ENCODE peak calls at places on chromosome 21, in six cellular contexts. Z, A, Q, R, G and K are unnamed samples.

GRCh38 chr21:28089599-28090421 is 902.9 kb downstream of the LTN1 start:
- DNase-seq in Z (peak), A (no peak), Q (no peak), R (no peak), G (no peak), K (no peak)

GRCh38 chr21:39022901-39023693 is 160.2 kb downstream of the PSMG1 start:
- DNase-seq in Z (no peak), A (no peak), Q (peak), R (peak), G (no peak), K (peak)

GRCh38 chr21:28871388-28872015 is 121.2 kb downstream of the LTN1 start:
- DNase-seq in Z (no peak), A (no peak), Q (no peak), R (no peak), G (no peak), K (no peak)

GRCh38 chr21:32499249-32500055 is 85.9 kb downstream of the TCP10L start:
- DNase-seq in Z (peak), A (no peak), Q (no peak), R (no peak), G (no peak), K (no peak)

GRCh38 chr21:36347278-36347961 is 27.4 kb downstream of the MORC3 start:
- DNase-seq in Z (no peak), A (no peak), Q (no peak), R (peak), G (no peak), K (no peak)

GRCh38 chr21:36695671-36696389 is 3.1 kb upstream of the SIM2 start:
- DNase-seq in Z (no peak), A (no peak), Q (no peak), R (no peak), G (no peak), K (no peak)

GRCh38 chr21:43956667-43957030 is 55.5 kb upstream of the TRAPPC10 start:
- DNase-seq in Z (no peak), A (no peak), Q (no peak), R (no peak), G (no peak), K (no peak)

GRCh38 chr21:35145626-35146236 is 96.6 kb upstream of the RUNX1 start:
- DNase-seq in Z (no peak), A (no peak), Q (no peak), R (no peak), G (no peak), K (no peak)

GRCh38 chr21:46156378-46156645 is 933 bp upstream of the FTCD start:
- DNase-seq in Z (no peak), A (no peak), Q (no peak), R (no peak), G (no peak), K (no peak)

GRCh38 chr21:45835301-45836267 is 146.0 kb upstream of the COL6A1 start:
- DNase-seq in Z (no peak), A (no peak), Q (no peak), R (no peak), G (no peak), K (no peak)

GRCh38 chr21:42632771-42633690 is 20.4 kb upstream of the PDE9A start:
- DNase-seq in Z (no peak), A (no peak), Q (no peak), R (no peak), G (no peak), K (no peak)

GRCh38 chr21:45584786-45585185 is 42.5 kb upstream of the SLC19A1 start:
- DNase-seq in Z (no peak), A (no peak), Q (no peak), R (no peak), G (no peak), K (no peak)

GRCh38 chr21:38322551-38322950 is 65.8 kb downstream of the KCNJ15 start:
- DNase-seq in Z (no peak), A (no peak), Q (no peak), R (no peak), G (no peak), K (no peak)

GRCh38 chr21:26977741-26978140 is 10.9 kb upstream of the ADAMTS5 start:
- DNase-seq in Z (peak), A (no peak), Q (no peak), R (no peak), G (no peak), K (no peak)

GRCh38 chr21:29680273-29680672 is 259.5 kb downstream of the GRIK1 start:
- DNase-seq in Z (no peak), A (no peak), Q (no peak), R (no peak), G (no peak), K (no peak)

GRCh38 chr21:31182231-31183129 is 144.2 kb upstream of the KRTAP19-8 start:
- DNase-seq in Z (no peak), A (no peak), Q (no peak), R (no peak), G (no peak), K (no peak)

GRCh38 chr21:37917612-37918011 is 1.4 kb upstream of the KCNJ6 start:
- DNase-seq in Z (peak), A (no peak), Q (no peak), R (no peak), G (no peak), K (no peak)

GRCh38 chr21:24514081-24514733 is 1093.1 kb downstream of the MRPL39 start:
- DNase-seq in Z (peak), A (no peak), Q (no peak), R (peak), G (no peak), K (no peak)

GRCh38 chr21:31991356-31992331 is 118.8 kb downstream of the HUNK start:
- DNase-seq in Z (no peak), A (no peak), Q (no peak), R (peak), G (no peak), K (no peak)

GRCh38 chr21:45507888-45508508 is 34.2 kb downstream of the SLC19A1 start:
- DNase-seq in Z (no peak), A (no peak), Q (no peak), R (no peak), G (no peak), K (no peak)

GRCh38 chr21:15514073-15514946 is 215.5 kb upstream of the USP25 start:
- DNase-seq in Z (no peak), A (peak), Q (no peak), R (peak), G (peak), K (no peak)

GRCh38 chr21:31729622-31730343 is 2.1 kb downstream of the SCAF4 start:
- DNase-seq in Z (no peak), A (no peak), Q (no peak), R (no peak), G (no peak), K (no peak)

GRCh38 chr21:46054031-46054430 is 43.9 kb upstream of the COL6A2 start:
- DNase-seq in Z (no peak), A (no peak), Q (no peak), R (no peak), G (no peak), K (no peak)

GRCh38 chr21:45183852-45184251 is 103.8 kb downstream of the POFUT2 start:
- DNase-seq in Z (no peak), A (no peak), Q (no peak), R (no peak), G (no peak), K (no peak)

GRCh38 chr21:25912402-25912746 is 177.6 kb downstream of the GABPA start:
- DNase-seq in Z (no peak), A (no peak), Q (no peak), R (no peak), G (no peak), K (no peak)

GRCh38 chr21:19607983-19608668 is 1204.5 kb upstream of the TMPRSS15 start:
- DNase-seq in Z (no peak), A (no peak), Q (no peak), R (peak), G (no peak), K (no peak)